ENCODE peak calls at places on chromosome 7, in six cellular contexts. A is DMS153; C is CD8-positive, alpha-beta T cell; T is Kasumi-1; X is T47D; D is kidney glomerular epithelial cell. H is an unnamed sample.

GRCh38 chr7:122070062-122070461 is 74.0 kb downstream of the AASS start:
- DNase-seq in A (no peak), C (no peak), T (no peak), X (no peak), D (no peak), H (no peak)

GRCh38 chr7:75920431-75921161 is 5.6 kb downstream of the POR start:
- DNase-seq in A (no peak), C (peak; percentile 33), T (no peak), X (no peak), D (no peak), H (no peak)

GRCh38 chr7:51261950-51262795 is 54.4 kb downstream of the COBL start:
- DNase-seq in A (no peak), C (no peak), T (no peak), X (no peak), D (no peak), H (no peak)

GRCh38 chr7:155795951-155796350 is 16.3 kb downstream of the SHH start:
- DNase-seq in A (no peak), C (no peak), T (no peak), X (no peak), D (no peak), H (no peak)

GRCh38 chr7:2668401-2668800 is 19.6 kb upstream of the AMZ1 start:
- DNase-seq in A (no peak), C (no peak), T (no peak), X (no peak), D (no peak), H (no peak)

GRCh38 chr7:43248961-43249807 is 136.7 kb downstream of the HECW1 start:
- DNase-seq in A (no peak), C (no peak), T (no peak), X (no peak), D (no peak), H (no peak)

GRCh38 chr7:37065779-37066271 is 341.5 kb upstream of the AOAH start:
- DNase-seq in A (no peak), C (no peak), T (no peak), X (no peak), D (no peak), H (no peak)

GRCh38 chr7:33678675-33679335 is 226.5 kb upstream of the BMPER start:
- DNase-seq in A (no peak), C (no peak), T (no peak), X (no peak), D (no peak), H (no peak)

GRCh38 chr7:127598318-127598717 is 4.8 kb downstream of the FSCN3 start:
- DNase-seq in A (no peak), C (no peak), T (no peak), X (no peak), D (no peak), H (peak; percentile 5)

GRCh38 chr7:1160665-1161010 is 642 bp upstream of the ZFAND2A start:
- DNase-seq in A (no peak), C (no peak), T (no peak), X (peak; percentile 71), D (peak; percentile 26), H (peak; percentile 49)

GRCh38 chr7:3027005-3027404 is 16.7 kb downstream of the CARD11 start:
- DNase-seq in A (no peak), C (no peak), T (no peak), X (no peak), D (no peak), H (no peak)

H was measured in NCI-H146.